ENCODE peak calls at places on chromosomes 5 and 9, in six cellular contexts. L, E, U, X, V and G are unnamed samples.

GRCh38 chr9:83167126-83167525 is 104.2 kb upstream of the RASEF start:
- DNase-seq in V (no peak), E (no peak), L (no peak), U (no peak), X (no peak), G (no peak)

GRCh38 chr9:84975926-84976325 is 306.4 kb downstream of the NTRK2 start:
- DNase-seq in U (no peak), V (no peak), L (no peak), E (no peak), X (no peak), G (no peak)

GRCh38 chr5:37886207-37886905 is 46.5 kb upstream of the GDNF start:
- DNase-seq in V (no peak), X (no peak), E (no peak), L (no peak), U (no peak), G (no peak)

GRCh38 chr5:54703091-54703490 is 185.5 kb downstream of the SNX18 start:
- DNase-seq in L (peak), E (no peak), V (no peak), X (no peak), U (peak), G (no peak)

GRCh38 chr5:135437796-135438560 is 9.2 kb downstream of the DCANP1 start:
- DNase-seq in E (no peak), V (no peak), U (peak), X (no peak), L (peak), G (no peak)

GRCh38 chr5:116343961-116344360 is 230.7 kb downstream of the SEMA6A start:
- DNase-seq in E (no peak), U (no peak), X (no peak), L (no peak), V (no peak), G (no peak)

GRCh38 chr5:96431376-96432244 is 1.4 kb downstream of the PCSK1 start:
- DNase-seq in L (peak), X (no peak), V (no peak), U (peak), E (peak), G (no peak)

GRCh38 chr5:25119654-25120053 is 474.9 kb upstream of the CDH10 start:
- DNase-seq in L (no peak), V (no peak), E (no peak), U (no peak), X (no peak), G (no peak)

GRCh38 chr5:150789431-150789830 is 10.9 kb downstream of the SMIM3 start:
- DNase-seq in E (no peak), L (no peak), V (no peak), X (no peak), U (no peak), G (no peak)

GRCh38 chr5:7015586-7016256 is 302.5 kb downstream of the TENT4A start:
- DNase-seq in U (no peak), L (no peak), X (no peak), E (no peak), V (no peak), G (no peak)

GRCh38 chr5:38479315-38479904 is 77.0 kb downstream of the LIFR start:
- DNase-seq in U (no peak), V (no peak), X (no peak), L (no peak), E (no peak), G (no peak)

GRCh38 chr5:135085133-135085935 is 51.3 kb upstream of the PITX1 start:
- DNase-seq in V (no peak), E (no peak), L (no peak), U (no peak), X (no peak), G (no peak)

GRCh38 chr5:18465833-18466681 is 831.8 kb downstream of the TAF11L14 start:
- DNase-seq in E (peak), U (peak), X (no peak), V (no peak), L (no peak), G (no peak)

GRCh38 chr9:110128664-110129329 is 79.2 kb downstream of the C9orf152 start:
- DNase-seq in E (no peak), X (no peak), U (no peak), V (no peak), L (no peak), G (no peak)

GRCh38 chr9:17793713-17794622 is 215.1 kb downstream of the SH3GL2 start:
- DNase-seq in E (no peak), V (no peak), L (no peak), U (peak), X (no peak), G (no peak)

GRCh38 chr5:159031513-159031912 is 68.2 kb downstream of the EBF1 start:
- DNase-seq in X (no peak), V (no peak), E (no peak), U (no peak), L (no peak), G (no peak)

GRCh38 chr9:69750085-69750484 is 9.7 kb downstream of the PTAR1 start:
- DNase-seq in E (no peak), L (no peak), X (no peak), U (no peak), V (no peak), G (no peak)

GRCh38 chr5:10442581-10442980 is 902 bp downstream of the ROPN1L start:
- DNase-seq in U (no peak), V (no peak), L (peak), X (no peak), E (no peak), G (no peak)

GRCh38 chr5:149217802-149218153 is 53.9 kb upstream of the AFAP1L1 start:
- DNase-seq in V (no peak), E (no peak), U (no peak), L (no peak), X (no peak), G (no peak)

GRCh38 chr9:129835860-129836223 is 584 bp downstream of the USP20 start:
- DNase-seq in V (no peak), X (no peak), L (no peak), U (no peak), E (no peak), G (no peak)

GRCh38 chr9:128175102-128175563 is 15.1 kb downstream of the BBLN start:
- DNase-seq in U (no peak), V (no peak), X (no peak), L (no peak), E (no peak), G (no peak)

GRCh38 chr5:61617995-61618525 is 286.0 kb downstream of the ZSWIM6 start:
- DNase-seq in U (no peak), V (no peak), X (no peak), E (no peak), L (no peak), G (no peak)

GRCh38 chr5:94693043-94693822 is 74.8 kb downstream of the SLF1 start:
- DNase-seq in X (no peak), U (peak), V (no peak), L (peak), E (no peak), G (no peak)

GRCh38 chr5:100691545-100691944 is 156.4 kb downstream of the FAM174A start:
- DNase-seq in X (no peak), L (no peak), U (no peak), V (no peak), E (no peak), G (no peak)

GRCh38 chr5:76082790-76083554 is at the start of gene SV2C:
- DNase-seq in L (no peak), V (peak), E (peak), U (peak), X (no peak), G (peak)

GRCh38 chr5:157917909-157918809 is 59.2 kb upstream of the CLINT1 start:
- DNase-seq in E (peak), L (peak), X (peak), V (peak), U (peak), G (peak)

GRCh38 chr9:123536455-123536868 is 180.5 kb downstream of the CRB2 start:
- DNase-seq in X (no peak), U (no peak), V (no peak), E (no peak), L (no peak), G (no peak)

GRCh38 chr5:64958757-64959391 is 190.1 kb downstream of the CWC27 start:
- DNase-seq in E (no peak), X (no peak), V (no peak), U (peak), L (peak), G (no peak)

GRCh38 chr5:111734013-111734412 is 23.0 kb downstream of the NREP start:
- DNase-seq in E (no peak), V (no peak), U (peak), X (no peak), L (peak), G (no peak)

GRCh38 chr5:138528744-138529469 is 14.1 kb downstream of the ETF1 start:
- DNase-seq in V (no peak), L (no peak), U (no peak), E (no peak), X (no peak), G (no peak)

GRCh38 chr9:36867672-36868471 is 166.2 kb downstream of the PAX5 start:
- DNase-seq in X (no peak), L (no peak), V (no peak), U (no peak), E (no peak), G (no peak)